ENCODE peak calls at places on chromosome 7, in eight cellular contexts. U is ureter; B is substantia nigra; A is PC-9; W is stimulated activated CD4-positive, alpha-beta T cell treated with anti-CD3 and anti-CD28 coated beads, Interleukin-1b, Interleukin-23, amount 100 ng/mL, for 24 hours; N is cardiac muscle cell; D is lower leg skin; Q is NCI-H2081 treated with DMSO at 0.1 percent for 48 hours. V is an unnamed sample.

GRCh38 chr7:107600816-107601215 is 20.8 kb downstream of the BCAP29 start:
- DNase-seq in D (no peak), N (no peak), A (no peak), B (no peak), W (no peak), U (no peak), Q (no peak), V (no peak)

GRCh38 chr7:123637203-123637602 is 18.5 kb upstream of the LMOD2 start:
- DNase-seq in A (no peak), N (peak), W (no peak), B (no peak), U (no peak), D (no peak), Q (no peak), V (no peak)

GRCh38 chr7:77457779-77458178 is 41.6 kb upstream of the GSAP start:
- DNase-seq in B (no peak), Q (no peak), W (no peak), A (no peak), N (no peak), D (no peak), U (no peak), V (no peak)

GRCh38 chr7:116674508-116675173 is 2.6 kb downstream of the MET start:
- DNase-seq in Q (no peak), U (no peak), W (no peak), A (peak), B (no peak), N (no peak), D (no peak), V (no peak)

GRCh38 chr7:116173051-116174028 is 37.0 kb upstream of the TES start:
- DNase-seq in U (no peak), A (peak), W (no peak), D (no peak), B (no peak), Q (peak), N (peak), V (no peak)

GRCh38 chr7:130901209-130901783 is 167.3 kb upstream of the KLF14 start:
- DNase-seq in A (no peak), W (no peak), D (no peak), N (no peak), U (peak), B (no peak), Q (no peak), V (peak)

GRCh38 chr7:18356195-18356645 is 139.3 kb upstream of the HDAC9 start:
- DNase-seq in U (no peak), D (no peak), N (peak), B (no peak), A (no peak), W (no peak), Q (no peak), V (no peak)

GRCh38 chr7:93092757-93093370 is 24.9 kb downstream of the SAMD9 start:
- DNase-seq in Q (no peak), A (no peak), N (no peak), B (no peak), U (no peak), W (no peak), D (no peak), V (no peak)

GRCh38 chr7:114026486-114027089 is 107.8 kb upstream of the PPP1R3A start:
- DNase-seq in N (peak), W (no peak), A (no peak), U (no peak), B (no peak), D (no peak), Q (peak), V (no peak)

GRCh38 chr7:33722383-33723096 is 182.8 kb upstream of the BMPER start:
- DNase-seq in U (no peak), W (no peak), Q (no peak), A (peak), B (peak), N (peak), D (no peak), V (peak)

GRCh38 chr7:82056282-82056681 is 286.4 kb upstream of the HGF start:
- DNase-seq in B (no peak), U (no peak), N (no peak), D (no peak), A (no peak), W (no peak), Q (no peak), V (no peak)

GRCh38 chr7:42269161-42269560 is 32.2 kb upstream of the GLI3 start:
- DNase-seq in U (no peak), A (no peak), Q (no peak), W (no peak), N (no peak), B (no peak), D (no peak), V (no peak)

GRCh38 chr7:36390199-36391090 is 783 bp downstream of the ANLN start:
- DNase-seq in N (peak), U (peak), Q (peak), W (peak), B (no peak), D (peak), A (peak), V (no peak)

GRCh38 chr7:681551-682307 is 44.8 kb upstream of the DNAAF5 start:
- DNase-seq in A (no peak), U (no peak), B (no peak), W (no peak), Q (no peak), D (no peak), N (no peak), V (no peak)

GRCh38 chr7:106068986-106069385 is 43.1 kb downstream of the SYPL1 start:
- DNase-seq in U (no peak), W (no peak), D (no peak), N (no peak), B (no peak), Q (no peak), A (peak), V (no peak)

GRCh38 chr7:48048113-48048512 is 12.8 kb downstream of the C7orf57 start:
- DNase-seq in W (no peak), N (no peak), Q (no peak), D (no peak), B (no peak), U (no peak), A (no peak), V (no peak)

GRCh38 chr7:136026209-136026608 is 49.0 kb upstream of the MTPN start:
- DNase-seq in B (no peak), A (no peak), N (no peak), Q (no peak), W (no peak), D (no peak), U (no peak), V (no peak)

GRCh38 chr7:30411173-30411572 is 67.4 kb downstream of the NOD1 start:
- DNase-seq in D (no peak), U (no peak), N (no peak), Q (no peak), A (no peak), B (no peak), W (no peak), V (no peak)

GRCh38 chr7:157431173-157431950 is 94.6 kb downstream of the DNAJB6 start:
- DNase-seq in D (no peak), W (no peak), N (no peak), A (no peak), U (no peak), B (no peak), Q (no peak), V (no peak)

GRCh38 chr7:137903382-137904169 is 56.8 kb upstream of the DGKI start:
- DNase-seq in B (peak), W (no peak), A (peak), Q (peak), D (peak), N (peak), U (peak), V (peak)

GRCh38 chr7:156069897-156070296 is 257.6 kb upstream of the SHH start:
- DNase-seq in N (no peak), D (no peak), U (no peak), W (no peak), Q (no peak), B (no peak), A (no peak), V (no peak)

GRCh38 chr7:47786557-47787248 is 161.6 kb downstream of the PKD1L1 start:
- DNase-seq in A (peak), W (no peak), D (peak), N (no peak), Q (no peak), U (peak), B (no peak), V (no peak)

GRCh38 chr7:46930336-46930735 is 651.6 kb downstream of the TNS3 start:
- DNase-seq in N (no peak), D (peak), U (no peak), Q (no peak), B (no peak), A (peak), W (no peak), V (no peak)

V was measured in hypothalamus.